ENCODE peak calls at places on chromosomes 5 and 9, in nine cellular contexts. H is erythroblast, M is sigmoid colon, O is endothelial cell of umbilical vein, C is uterus, N is stomach, T is tibial nerve, B is prostate gland, Q is spleen. J is an unnamed sample.

GRCh38 chr5:175696139-175696854 is 38.4 kb downstream of the HRH2 start:
- DNase-seq in B (no peak), Q (peak; percentile 94), O (no peak), T (peak; percentile 49), N (peak; percentile 66), H (peak; percentile 60), M (peak; percentile 82), C (peak; percentile 26), J (peak; percentile 61)

GRCh38 chr9:14987858-14988257 is 77.6 kb upstream of the FREM1 start:
- DNase-seq in B (no peak), N (no peak), Q (no peak), H (no peak), O (no peak), M (no peak), C (no peak), T (no peak), J (no peak)

GRCh38 chr5:6595405-6595804 is 37.4 kb downstream of the NSUN2 start:
- DNase-seq in Q (no peak), M (no peak), B (no peak), C (no peak), N (no peak), O (no peak), H (no peak), T (no peak), J (no peak)

GRCh38 chr9:81431662-81432061 is 257.7 kb downstream of the TLE1 start:
- DNase-seq in B (no peak), O (peak; percentile 29), M (no peak), H (no peak), N (no peak), T (no peak), C (no peak), Q (no peak), J (peak; percentile 78)

GRCh38 chr5:91219803-91220371 is 163.2 kb downstream of the ARRDC3 start:
- DNase-seq in M (no peak), C (no peak), O (peak; percentile 63), T (no peak), N (no peak), B (no peak), H (peak; percentile 59), Q (no peak), J (no peak)

GRCh38 chr5:172282277-172283019 is 1.1 kb downstream of the UBTD2 start:
- DNase-seq in T (no peak), O (peak; percentile 34), H (no peak), Q (no peak), M (no peak), N (no peak), B (no peak), C (no peak), J (peak; percentile 45)

GRCh38 chr5:177430146-177430951 is 3.9 kb downstream of the GRK6 start:
- DNase-seq in O (no peak), B (peak; percentile 70), Q (peak; percentile 85), N (no peak), T (no peak), M (no peak), C (no peak), H (no peak), J (no peak)

GRCh38 chr5:79227484-79227995 is 8.4 kb upstream of the JMY start:
- DNase-seq in C (no peak), H (no peak), N (no peak), O (no peak), T (no peak), M (no peak), B (no peak), Q (peak; percentile 57), J (no peak)

GRCh38 chr5:100108883-100109282 is 426.3 kb upstream of the FAM174A start:
- DNase-seq in M (no peak), Q (no peak), B (no peak), N (no peak), C (no peak), H (no peak), T (no peak), O (no peak), J (no peak)

GRCh38 chr5:102681403-102681983 is 73.6 kb upstream of the PAM start:
- DNase-seq in Q (no peak), B (peak; percentile 45), H (peak; percentile 68), N (peak; percentile 73), C (peak; percentile 29), T (peak; percentile 74), O (peak; percentile 85), M (peak; percentile 68), J (peak; percentile 30)

GRCh38 chr5:40518511-40518917 is 161.2 kb upstream of the PTGER4 start:
- DNase-seq in T (no peak), C (no peak), N (peak; percentile 31), M (no peak), H (no peak), B (no peak), O (no peak), Q (no peak), J (peak; percentile 65)

GRCh38 chr9:136760424-136760823 is 2.4 kb upstream of the LCN8 start:
- DNase-seq in C (no peak), N (no peak), M (peak; percentile 58), T (no peak), Q (no peak), H (no peak), B (no peak), O (no peak), J (no peak)

GRCh38 chr5:81134066-81134465 is 99.1 kb upstream of the CKMT2 start:
- DNase-seq in Q (no peak), N (no peak), M (no peak), C (no peak), H (no peak), B (no peak), O (no peak), T (no peak), J (no peak)

GRCh38 chr5:139851558-139851957 is 56.0 kb downstream of the PSD2 start:
- DNase-seq in Q (peak; percentile 69), O (no peak), B (no peak), M (peak; percentile 20), C (no peak), T (no peak), H (no peak), N (no peak), J (no peak)

GRCh38 chr5:398475-399295 is 44.3 kb upstream of the EXOC3 start:
- DNase-seq in N (peak; percentile 24), Q (peak; percentile 74), C (no peak), T (no peak), H (no peak), O (no peak), M (peak; percentile 57), B (peak; percentile 3), J (no peak)

GRCh38 chr5:180595046-180595379 is 3.7 kb upstream of the SCGB3A1 start:
- DNase-seq in M (no peak), H (no peak), C (no peak), B (no peak), T (no peak), O (no peak), N (no peak), Q (no peak), J (no peak)

GRCh38 chr9:132833451-132834130 is 44.5 kb downstream of the AK8 start:
- DNase-seq in M (no peak), O (no peak), N (no peak), Q (no peak), B (no peak), C (no peak), H (no peak), T (no peak), J (no peak)

GRCh38 chr5:58244819-58245478 is 214.9 kb downstream of the PLK2 start:
- DNase-seq in C (no peak), Q (no peak), H (no peak), N (no peak), M (no peak), O (peak; percentile 44), T (no peak), B (no peak), J (no peak)

GRCh38 chr5:111252799-111253564 is 28.8 kb downstream of the CAMK4 start:
- DNase-seq in T (no peak), N (no peak), C (no peak), O (no peak), H (no peak), M (no peak), B (no peak), Q (no peak), J (no peak)
- TF ChIP-seq POLR2A in T (no peak), N (no peak), C (no peak), O (no peak), H (no peak), M (no peak), B (no peak), Q (no peak), J (no peak)

GRCh38 chr9:123002754-123003153 is 30.7 kb upstream of the GPR21 start:
- DNase-seq in C (no peak), N (no peak), Q (no peak), H (no peak), B (no peak), O (peak; percentile 87), M (no peak), T (no peak), J (no peak)
- TF ChIP-seq POLR2A in C (no peak), N (no peak), Q (no peak), H (no peak), B (no peak), O (no peak), M (no peak), T (no peak), J (no peak)

GRCh38 chr9:124869986-124870560 is 8.1 kb downstream of the ARPC5L start:
- DNase-seq in O (peak; percentile 81), B (no peak), T (no peak), M (no peak), H (peak; percentile 41), C (no peak), N (peak; percentile 60), Q (peak; percentile 92), J (no peak)

GRCh38 chr9:124871156-124871561 is 9.2 kb downstream of the ARPC5L start:
- DNase-seq in M (no peak), T (no peak), O (no peak), Q (no peak), C (no peak), N (no peak), H (no peak), B (no peak), J (no peak)

GRCh38 chr9:124870723-124871122 is 8.8 kb downstream of the ARPC5L start:
- DNase-seq in T (no peak), C (no peak), M (no peak), B (no peak), H (no peak), Q (no peak), O (no peak), N (no peak), J (no peak)

GRCh38 chr9:124875501-124875900 is 13.6 kb downstream of the ARPC5L start:
- DNase-seq in C (no peak), N (no peak), B (no peak), M (no peak), H (no peak), T (no peak), O (no peak), Q (no peak), J (no peak)

GRCh38 chr9:124873664-124874063 is 11.7 kb downstream of the ARPC5L start:
- DNase-seq in M (no peak), C (no peak), O (no peak), H (no peak), T (no peak), Q (no peak), N (no peak), B (no peak), J (peak; percentile 94)
- TF ChIP-seq POLR2A in M (no peak), C (no peak), O (no peak), H (no peak), T (no peak), Q (no peak), N (no peak), B (no peak), J (no peak)

DNA sequence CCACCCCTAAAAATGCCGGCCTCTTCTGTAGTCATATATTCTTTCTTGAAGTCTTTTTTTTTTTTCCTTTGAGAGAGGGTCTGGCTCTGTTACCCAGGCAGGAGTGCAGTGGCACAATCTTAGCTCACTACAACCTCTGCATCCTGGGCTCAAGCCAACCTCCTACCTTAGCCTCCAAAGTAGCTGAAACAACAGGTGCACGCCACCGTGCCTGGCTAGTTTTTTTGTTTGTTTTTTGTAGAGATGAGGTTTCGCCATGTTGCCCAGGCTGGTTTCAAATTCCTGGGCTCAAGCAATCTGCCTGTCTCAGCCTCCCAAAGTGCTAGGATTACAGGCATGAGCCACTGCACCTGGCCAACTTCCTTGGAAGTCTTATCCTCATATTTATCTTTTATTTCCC is 19.1 kb downstream of the SREK1IP1 start:
- DNase-seq in H (no peak), B (no peak), O (no peak), N (no peak), M (no peak), C (no peak), Q (no peak), T (no peak), J (no peak)
- TF ChIP-seq POLR2A in H (no peak), B (no peak), O (no peak), N (no peak), M (no peak), C (no peak), Q (no peak), T (no peak), J (no peak)